ENCODE peak calls at places on chromosome 1, in seven cellular contexts. T is astrocyte, A is mammary epithelial cell, E is vagina, S is foreskin keratinocyte, W is stomach, U is right lobe of liver. N is an unnamed sample.

GRCh38 chr1:231395051-231395995 is 26.8 kb downstream of the EGLN1 start:
- DNase-seq in W (no peak), U (no peak), E (no peak), S (peak; percentile 91), A (peak; percentile 92), T (peak; percentile 99), N (no peak)

GRCh38 chr1:154964359-154964758 is 2.8 kb upstream of the PYGO2 start:
- DNase-seq in W (no peak), E (no peak), U (no peak), A (no peak), S (no peak), T (no peak), N (no peak)

GRCh38 chr1:73674945-73675561 is 522.9 kb downstream of the LRRIQ3 start:
- DNase-seq in E (no peak), S (no peak), U (no peak), A (peak; percentile 15), T (no peak), W (no peak), N (no peak)

GRCh38 chr1:940121-941026 is 16.7 kb downstream of the SAMD11 start:
- DNase-seq in W (peak; percentile 56), S (no peak), T (peak; percentile 59), U (no peak), A (no peak), E (no peak), N (no peak)

GRCh38 chr1:198449727-198450433 is 90.6 kb downstream of the ATP6V1G3 start:
- DNase-seq in T (peak; percentile 72), E (no peak), W (no peak), S (peak; percentile 57), U (no peak), A (peak; percentile 53), N (no peak)

GRCh38 chr1:158461534-158461933 is at the start of gene OR10K1:
- DNase-seq in W (no peak), E (no peak), S (no peak), U (no peak), T (no peak), A (no peak), N (no peak)

GRCh38 chr1:27506703-27507102 is 16.7 kb upstream of the WASF2 start:
- DNase-seq in A (no peak), U (no peak), T (no peak), W (no peak), S (no peak), E (no peak), N (no peak)

GRCh38 chr1:212432163-212432705 is 486 bp upstream of the NENF start:
- DNase-seq in U (no peak), W (no peak), T (peak; percentile 7), A (no peak), S (no peak), E (no peak), N (no peak)

GRCh38 chr1:195664628-195665027 is 943.6 kb downstream of the KCNT2 start:
- DNase-seq in S (peak; percentile 6), A (peak; percentile 7), W (no peak), T (peak; percentile 31), E (no peak), U (no peak), N (no peak)

GRCh38 chr1:2448098-2448445 is 28.0 kb upstream of the PLCH2 start:
- DNase-seq in T (no peak), A (no peak), U (no peak), W (no peak), E (no peak), S (no peak), N (no peak)

GRCh38 chr1:205505791-205506190 is 1.3 kb downstream of the CDK18 start:
- DNase-seq in W (peak; percentile 38), A (peak; percentile 70), T (no peak), U (no peak), S (no peak), E (no peak), N (peak; percentile 42)

GRCh38 chr1:196689001-196689400 is 37.2 kb downstream of the CFH start:
- DNase-seq in W (no peak), E (no peak), T (no peak), U (no peak), A (no peak), S (no peak), N (no peak)

GRCh38 chr1:162213281-162213909 is 143.9 kb downstream of the NOS1AP start:
- DNase-seq in S (peak; percentile 22), U (peak; percentile 94), A (peak; percentile 84), W (peak; percentile 92), E (no peak), T (peak; percentile 70), N (peak; percentile 53)

GRCh38 chr1:54299037-54299436 is 99.1 kb downstream of the MRPL37 start:
- DNase-seq in U (no peak), W (peak; percentile 80), T (no peak), A (no peak), E (no peak), S (no peak), N (no peak)

GRCh38 chr1:29633784-29634183 is 397.5 kb downstream of the PTPRU start:
- DNase-seq in U (no peak), W (no peak), A (no peak), T (no peak), E (no peak), S (no peak), N (no peak)

GRCh38 chr1:47317841-47318240 is 3.9 kb upstream of the STIL start:
- DNase-seq in A (peak; percentile 58), S (peak; percentile 69), T (peak; percentile 90), U (no peak), E (no peak), W (no peak), N (no peak)

GRCh38 chr1:46804926-46805325 is 6.1 kb downstream of the CYP4B1 start:
- DNase-seq in A (no peak), T (no peak), W (no peak), S (no peak), U (no peak), E (peak; percentile 19), N (no peak)

GRCh38 chr1:226650236-226650841 is 88.7 kb downstream of the ITPKB start:
- DNase-seq in T (no peak), U (no peak), W (no peak), E (no peak), A (no peak), S (no peak), N (no peak)

GRCh38 chr1:34858901-34859441 is 578 bp downstream of the SMIM12 start:
- DNase-seq in E (no peak), A (no peak), U (peak; percentile 63), S (no peak), W (no peak), T (peak; percentile 16), N (peak; percentile 33)

GRCh38 chr1:112541299-112541698 is 32.5 kb downstream of the WNT2B start:
- DNase-seq in S (no peak), E (no peak), U (no peak), T (no peak), A (no peak), W (no peak), N (no peak)

GRCh38 chr1:156602557-156602993 is 1.3 kb upstream of the GPATCH4 start:
- DNase-seq in U (no peak), T (no peak), S (peak; percentile 72), W (no peak), E (no peak), A (peak; percentile 58), N (no peak)

GRCh38 chr1:15788624-15789301 is 18.7 kb downstream of the UQCRHL start:
- DNase-seq in S (peak; percentile 88), E (no peak), W (no peak), U (no peak), T (peak; percentile 73), A (peak; percentile 76), N (no peak)

GRCh38 chr1:15786581-15786980 is 20.9 kb downstream of the UQCRHL start:
- DNase-seq in U (no peak), W (no peak), E (no peak), S (no peak), T (peak; percentile 64), A (peak; percentile 54), N (no peak)

GRCh38 chr1:15785683-15786082 is 21.8 kb downstream of the UQCRHL start:
- DNase-seq in S (no peak), A (no peak), E (no peak), W (no peak), T (no peak), U (no peak), N (no peak)
- H3K27ac ChIP-seq in S (no peak overlapping the region), A (no peak overlapping the region), E (no peak overlapping the region), W (no peak overlapping the region), T (no peak overlapping the region), U (no peak overlapping the region), N (no peak overlapping the region)

DNA sequence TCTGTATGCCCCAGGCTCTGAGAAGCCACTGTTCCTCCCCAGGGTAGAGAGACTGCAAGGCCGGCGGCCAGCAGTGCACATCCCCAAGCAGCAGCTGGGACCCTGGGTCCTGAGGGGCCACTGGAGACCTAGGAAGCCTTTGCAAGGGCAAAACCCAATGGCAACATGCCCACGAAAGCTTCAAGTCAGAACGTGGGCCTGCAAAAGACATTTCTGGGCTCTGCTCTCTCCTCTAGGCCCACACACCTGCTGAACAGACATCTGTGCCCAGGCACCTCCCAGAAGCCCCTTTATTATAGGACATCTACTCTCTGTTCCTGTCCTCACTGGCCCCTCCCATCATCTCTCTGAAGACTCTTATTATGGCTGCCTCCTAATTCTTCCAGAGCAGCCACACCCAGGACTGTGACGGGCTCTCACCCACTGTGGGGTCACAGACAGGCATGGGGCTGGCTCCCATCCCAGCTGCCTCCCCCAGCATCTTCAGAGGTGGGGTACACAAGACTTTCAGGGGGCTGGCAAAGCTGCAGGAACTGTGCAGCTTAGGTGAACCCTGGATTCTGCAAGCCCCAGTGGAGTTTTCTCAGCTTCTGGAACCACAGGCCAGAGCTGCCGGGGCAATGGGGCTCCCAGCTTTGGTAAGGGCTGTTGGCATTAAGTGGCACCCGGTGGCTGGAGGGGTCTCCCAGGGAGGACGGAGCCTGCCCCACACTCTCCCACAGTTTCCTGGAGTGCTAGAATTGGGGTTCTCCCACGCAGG is 12.6 kb downstream of the TRIM11 start:
- DNase-seq in S (no peak), A (no peak), E (no peak), W (no peak), U (no peak), T (no peak), N (no peak)
- TF ChIP-seq CTCF in S (no peak), A (no peak), E (no peak), W (no peak), U (no peak), T (no peak), N (no peak)

GRCh38 chr1:109929170-109929569 is 18.5 kb downstream of the CSF1 start:
- DNase-seq in U (peak; percentile 45), W (no peak), S (no peak), E (no peak), T (no peak), A (peak; percentile 69), N (no peak)
- H3K4me1 ChIP-seq in U (peaks cover 56% of the 10 kb centered on the region), W (peaks cover 86% of the 10 kb centered on the region), S (peaks cover 4% of the 10 kb centered on the region), E (peaks cover 68% of the 10 kb centered on the region), T (peaks cover 29% of the 10 kb centered on the region), A (peaks cover 50% of the 10 kb centered on the region), N (peaks cover 31% of the 10 kb centered on the region)

GRCh38 chr1:237685553-237685952 is 205.2 kb downstream of the ZP4 start:
- DNase-seq in A (no peak), E (no peak), U (no peak), T (peak; percentile 3), S (no peak), W (no peak), N (no peak)

GRCh38 chr1:237681210-237681609 is 209.5 kb downstream of the ZP4 start:
- DNase-seq in A (no peak), U (no peak), W (no peak), E (no peak), T (no peak), S (no peak), N (no peak)

GRCh38 chr1:237684236-237684635 is 206.5 kb downstream of the ZP4 start:
- DNase-seq in S (no peak), E (no peak), T (peak; percentile 0), A (peak; percentile 20), U (no peak), W (no peak), N (no peak)

GRCh38 chr1:237677979-237678378 is 212.7 kb downstream of the ZP4 start:
- DNase-seq in E (no peak), A (peak; percentile 31), S (peak; percentile 15), U (no peak), W (no peak), T (peak; percentile 53), N (no peak)

GRCh38 chr1:237679687-237680086 is 211.0 kb downstream of the ZP4 start:
- DNase-seq in A (no peak), W (no peak), S (no peak), E (no peak), T (no peak), U (no peak), N (no peak)
- H3K27ac ChIP-seq in A (no peak overlapping the region), W (no peak overlapping the region), S (no peak overlapping the region), E (no peak overlapping the region), T (no peak overlapping the region), U (no peak overlapping the region), N (no peak overlapping the region)

N was measured in lung.